ENCODE peak calls at places on chromosomes 1 and 21, in six cellular contexts. Z is brain microvascular endothelial cell, T is dorsolateral prefrontal cortex, M is A549, J is hepatocyte, P is fibroblast of lung. I is an unnamed sample.

GRCh38 chr1:222552882-222553281 is 5.0 kb upstream of the HHIPL2 start:
- DNase-seq in J (no peak), M (no peak), P (no peak), Z (no peak), T (no peak), I (no peak)

GRCh38 chr1:201302168-201302896 is 19.0 kb downstream of the PKP1 start:
- DNase-seq in M (no peak), J (no peak), P (no peak), Z (no peak), T (no peak), I (peak)

GRCh38 chr1:161196521-161197451 is 2.1 kb downstream of the ADAMTS4 start:
- DNase-seq in M (no peak), T (no peak), Z (peak), J (peak), P (peak), I (no peak)

GRCh38 chr1:7379445-7379971 is 391.6 kb upstream of the VAMP3 start:
- DNase-seq in P (peak), Z (peak), M (no peak), J (peak), T (no peak), I (peak)

GRCh38 chr1:42692461-42692860 is 10.2 kb downstream of the YBX1 start:
- DNase-seq in M (no peak), Z (no peak), J (peak), P (no peak), T (no peak), I (no peak)

GRCh38 chr21:42459583-42460215 is 36.3 kb downstream of the RSPH1 start:
- DNase-seq in P (no peak), T (peak), J (no peak), Z (no peak), M (no peak), I (no peak)

GRCh38 chr1:85275701-85276289 is 637 bp downstream of the BCL10 start:
- DNase-seq in M (no peak), Z (no peak), T (no peak), J (peak), P (no peak), I (no peak)

GRCh38 chr1:23544444-23545389 is 13.7 kb upstream of the E2F2 start:
- DNase-seq in P (peak), Z (peak), T (peak), J (peak), M (peak), I (peak)

GRCh38 chr1:232084584-232085223 is 458.1 kb downstream of the DISC1 start:
- DNase-seq in P (peak), J (peak), T (no peak), Z (peak), M (no peak), I (peak)

GRCh38 chr1:61271412-61271789 is 189.0 kb downstream of the NFIA start:
- DNase-seq in P (no peak), Z (no peak), T (no peak), J (no peak), M (no peak), I (no peak)

GRCh38 chr1:197942042-197942441 is 24.9 kb downstream of the LHX9 start:
- DNase-seq in J (no peak), P (no peak), Z (no peak), M (no peak), T (no peak), I (no peak)

GRCh38 chr1:204262506-204263239 is 48.9 kb upstream of the GOLT1A start:
- DNase-seq in Z (no peak), T (no peak), M (no peak), P (no peak), J (no peak), I (no peak)

GRCh38 chr1:221961532-221962292 is 219.8 kb upstream of the DUSP10 start:
- DNase-seq in J (peak), M (no peak), Z (peak), P (peak), T (no peak), I (peak)

GRCh38 chr1:226132731-226133503 is 53.6 kb downstream of the ACBD3 start:
- DNase-seq in Z (no peak), T (peak), P (no peak), M (no peak), J (no peak), I (peak)

GRCh38 chr1:228081144-228081543 is 1.4 kb upstream of the ARF1 start:
- DNase-seq in J (no peak), Z (no peak), M (no peak), T (peak), P (no peak), I (no peak)

GRCh38 chr1:15323351-15323988 is 76.4 kb downstream of the FHAD1 start:
- DNase-seq in J (peak), P (peak), M (peak), Z (peak), T (peak), I (peak)

GRCh38 chr1:11519629-11520031 is 40.7 kb downstream of the DISP3 start:
- DNase-seq in P (no peak), T (no peak), J (no peak), Z (no peak), M (no peak), I (no peak)

GRCh38 chr1:192700834-192701271 is 64.9 kb downstream of the RGS13 start:
- DNase-seq in T (no peak), M (peak), Z (peak), J (peak), P (peak), I (peak)

GRCh38 chr1:44084998-44085675 is 33.5 kb upstream of the KLF17 start:
- DNase-seq in T (no peak), P (peak), Z (peak), M (no peak), J (no peak), I (peak)

GRCh38 chr1:64933296-64934070 is 32.9 kb downstream of the JAK1 start:
- DNase-seq in M (no peak), T (no peak), J (no peak), Z (peak), P (peak), I (no peak)

DNA sequence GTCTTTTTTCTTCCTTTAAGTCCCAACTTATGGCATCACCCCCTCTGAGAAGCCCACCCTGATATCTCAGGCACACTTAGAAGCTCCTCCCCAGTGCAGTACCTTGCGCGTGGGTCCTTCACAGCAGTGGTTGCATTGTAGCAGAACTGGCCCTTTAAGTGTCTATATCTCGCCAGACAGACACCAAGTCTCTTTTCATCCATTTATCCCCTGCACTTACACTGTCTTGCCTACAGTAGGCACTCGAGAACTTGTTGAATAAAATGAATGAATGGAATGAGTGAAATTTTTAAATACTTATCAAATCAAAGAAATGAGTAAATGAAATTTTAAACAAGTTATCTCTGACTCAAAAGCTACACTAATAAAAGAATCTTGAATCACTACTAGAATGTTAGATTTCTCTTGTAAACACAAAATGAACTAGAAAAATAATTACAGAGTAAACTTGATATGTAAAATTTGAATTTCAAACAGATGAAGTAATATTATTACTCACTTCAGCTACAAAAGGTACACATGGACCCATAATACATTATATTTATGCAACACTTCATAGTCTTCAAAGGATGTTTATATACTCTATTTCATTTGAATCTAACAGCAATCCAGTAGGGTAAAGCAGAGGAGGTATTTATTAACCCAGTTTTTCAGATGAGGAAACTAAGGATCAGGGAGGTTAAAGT is 54.7 kb upstream of the MAN1A2 start:
- DNase-seq in Z (peak), P (peak), T (no peak), M (peak), J (no peak), I (peak)
- TF ChIP-seq CTCF in Z (peak), P (peak), T (no peak), M (peak), J (peak), I (peak)

GRCh38 chr1:35192853-35193664 is at the start of gene SFPQ:
- DNase-seq in T (peak), J (peak), P (peak), Z (peak), M (peak), I (peak)

GRCh38 chr1:35192056-35192852 is 691 bp downstream of the SFPQ start:
- DNase-seq in M (peak), Z (peak), J (peak), T (peak), P (peak), I (peak)

GRCh38 chr1:35190784-35191183 is 2.2 kb downstream of the SFPQ start:
- DNase-seq in J (no peak), P (no peak), M (no peak), T (no peak), Z (no peak), I (no peak)

GRCh38 chr1:35188578-35189392 is 4.2 kb downstream of the SFPQ start:
- DNase-seq in M (no peak), P (no peak), T (no peak), Z (no peak), J (no peak), I (no peak)

GRCh38 chr1:35191429-35192055 is 1.4 kb downstream of the SFPQ start:
- DNase-seq in Z (no peak), J (no peak), M (no peak), P (no peak), T (no peak), I (no peak)
- H3K27ac ChIP-seq in Z (no peak), J (no peak), M (peak), P (no peak), T (peak), I (peak)

GRCh38 chr1:79259390-79260336 is 253.1 kb upstream of the ADGRL4 start:
- DNase-seq in M (peak), P (peak), J (peak), T (no peak), Z (no peak), I (peak)
- TF ChIP-seq CTCF in M (peak), P (peak), J (peak), T (peak), Z (peak), I (peak)

GRCh38 chr1:27366411-27367159 is at the start of gene MAP3K6:
- DNase-seq in M (peak), P (peak), J (peak), T (no peak), Z (peak), I (peak)

GRCh38 chr1:27363766-27364695 is 2.7 kb downstream of the MAP3K6 start:
- DNase-seq in J (no peak), T (no peak), Z (no peak), P (no peak), M (no peak), I (no peak)

GRCh38 chr1:27366113-27366410 is 699 bp downstream of the MAP3K6 start:
- DNase-seq in Z (peak), P (peak), T (no peak), J (peak), M (peak), I (peak)

GRCh38 chr1:27365372-27366112 is 1.2 kb downstream of the MAP3K6 start:
- DNase-seq in J (peak), Z (peak), M (peak), P (peak), T (peak), I (peak)

DNA sequence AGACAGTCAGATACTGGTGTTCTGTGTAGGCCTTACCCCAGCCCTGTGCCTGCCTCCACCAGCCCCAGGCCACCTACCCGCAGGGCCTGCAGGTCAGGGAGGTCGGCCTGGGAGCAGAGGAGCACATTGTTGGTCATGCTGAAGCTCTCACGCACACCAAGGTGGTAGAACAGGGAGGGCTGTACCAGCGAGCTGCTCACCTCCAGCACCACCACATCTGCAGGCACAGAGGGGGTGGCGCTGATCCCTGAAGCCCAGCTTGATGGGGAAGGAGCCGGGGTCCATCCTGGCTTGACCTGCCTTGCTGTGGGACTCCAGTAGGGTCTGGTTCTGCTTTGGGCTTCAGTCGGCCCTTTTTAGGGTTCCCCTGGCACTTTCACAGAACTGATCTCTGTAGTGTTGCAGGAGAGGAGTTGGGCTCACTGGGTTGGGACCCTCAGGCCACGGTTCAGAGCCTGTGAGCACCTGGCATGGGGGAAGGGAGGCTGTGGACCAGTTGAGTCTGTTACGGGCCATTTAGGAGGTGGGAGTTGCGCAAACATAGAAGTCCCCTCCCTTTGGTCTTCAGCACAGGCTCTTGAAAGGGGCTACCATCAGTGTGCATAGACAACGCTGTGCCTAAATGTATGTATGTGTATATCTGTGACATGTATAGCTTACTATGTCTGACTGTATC is 1.9 kb downstream of the MAP3K6 start:
- DNase-seq in M (no peak), T (no peak), P (no peak), J (no peak), Z (no peak), I (no peak)
- H3K27ac ChIP-seq in M (peak), T (peak), P (peak), J (peak), Z (no peak), I (peak)

DNA sequence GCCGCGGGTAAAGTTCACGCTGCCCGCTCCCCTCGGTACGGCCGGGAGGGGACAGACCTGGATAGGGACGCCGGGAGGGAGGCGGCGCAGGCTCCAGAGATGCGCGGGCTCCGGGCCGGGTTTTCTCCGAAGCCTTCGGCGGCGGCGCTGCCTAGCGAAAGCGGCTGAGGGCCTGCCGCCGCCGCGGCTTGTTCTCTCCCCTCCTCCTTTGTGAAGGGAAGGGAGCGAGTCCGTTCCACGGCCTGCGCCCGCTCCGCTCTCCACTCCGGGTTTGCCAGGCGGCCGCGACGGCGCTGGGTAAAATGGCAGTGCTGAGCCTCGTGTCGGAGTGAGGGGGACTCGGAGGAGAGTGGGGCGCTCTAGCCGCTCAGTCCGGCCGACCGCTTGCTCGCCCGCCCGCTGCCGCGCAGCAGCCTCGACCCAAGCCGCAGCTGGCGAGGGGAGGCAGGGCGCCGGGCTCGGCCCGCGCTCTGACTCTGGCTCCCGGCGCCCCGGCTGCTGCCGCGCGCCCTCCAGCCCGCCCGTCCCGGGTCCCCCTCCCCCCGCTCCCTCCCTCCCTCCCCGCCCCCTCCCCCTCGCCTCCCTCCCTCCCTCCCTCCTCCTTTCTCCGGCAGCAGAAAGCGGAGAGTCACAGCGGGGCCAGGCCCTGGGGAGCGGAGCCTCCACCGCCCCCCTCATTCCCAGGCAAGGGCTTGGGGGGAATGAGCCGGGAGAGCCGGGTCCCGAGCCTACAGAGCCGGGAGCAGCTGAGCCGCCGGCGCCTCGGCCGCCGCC is at the start of gene ARID1A:
- DNase-seq in P (peak), T (peak), M (peak), Z (peak), J (peak), I (peak)
- TF ChIP-seq CTCF in P (no peak), T (no peak), M (no peak), Z (peak), J (no peak), I (no peak)

DNA sequence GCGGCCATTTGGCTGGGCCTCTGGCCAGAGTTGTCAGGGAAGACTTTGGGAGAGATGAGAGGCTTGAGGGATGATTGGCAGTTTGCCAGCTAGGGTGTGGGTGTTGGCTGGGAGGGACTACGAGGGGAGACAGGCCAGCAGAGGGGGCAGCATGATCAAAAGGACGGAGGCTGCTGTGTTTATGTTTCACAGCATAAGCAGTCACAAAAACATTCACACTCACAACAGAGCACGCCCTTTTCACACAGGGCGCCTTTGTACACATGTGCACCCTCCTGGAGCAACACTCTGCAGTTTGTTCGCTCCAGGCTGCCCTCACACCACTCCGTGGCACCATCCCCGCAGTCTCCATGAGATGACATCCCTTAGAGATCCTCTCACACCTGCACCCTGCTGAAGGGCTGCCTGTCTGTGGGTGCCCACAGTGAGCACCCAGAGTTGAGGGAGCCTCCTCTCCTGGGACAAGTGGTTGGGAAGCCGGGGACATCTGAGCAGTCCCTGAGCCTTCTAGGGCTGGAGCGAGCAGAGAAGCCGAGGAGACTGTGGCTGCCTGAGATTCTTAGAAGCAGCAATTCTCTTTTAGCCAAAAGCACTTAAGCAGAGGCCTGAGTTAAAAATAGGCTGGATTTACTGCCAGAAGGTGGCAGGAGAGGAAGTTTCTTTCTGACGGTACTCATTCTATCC is 15.4 kb downstream of the EFNA3 start:
- DNase-seq in T (peak), J (peak), P (peak), M (no peak), Z (no peak), I (no peak)
- H3K27ac ChIP-seq in T (peak), J (peak), P (no peak), M (no peak), Z (no peak), I (peak)

GRCh38 chr1:25484096-25484495 is 53.4 kb downstream of the MACO1 start:
- DNase-seq in M (no peak), T (no peak), Z (no peak), J (no peak), P (no peak), I (no peak)

GRCh38 chr1:25484533-25484932 is 53.8 kb downstream of the MACO1 start:
- DNase-seq in M (no peak), J (no peak), P (no peak), Z (no peak), T (no peak), I (no peak)

GRCh38 chr1:25485536-25486235 is 55.0 kb downstream of the MACO1 start:
- DNase-seq in Z (no peak), T (no peak), J (no peak), M (no peak), P (no peak), I (no peak)

GRCh38 chr1:25487628-25488027 is 55.8 kb upstream of the LDLRAP1 start:
- DNase-seq in P (no peak), J (no peak), Z (no peak), T (no peak), M (no peak), I (no peak)

DNA sequence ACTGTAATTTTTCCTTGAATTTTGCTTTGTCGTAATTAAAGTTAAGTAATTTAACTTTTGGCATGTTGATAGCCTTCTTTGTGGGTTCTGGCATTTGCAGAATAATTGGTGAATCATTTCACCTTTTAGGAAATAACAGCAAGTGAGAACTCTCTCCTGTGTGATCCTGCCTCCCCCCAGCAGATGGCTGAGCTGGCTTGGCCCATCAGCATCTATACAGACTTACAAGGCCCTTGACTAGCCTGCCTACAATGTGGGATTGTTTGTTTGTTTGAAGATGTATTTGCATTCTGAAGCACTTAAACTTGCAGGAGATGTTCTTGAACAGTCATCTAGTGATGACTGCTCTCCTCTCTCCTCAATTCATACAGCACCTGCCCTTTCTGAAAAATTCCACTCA is 55.9 kb downstream of the MACO1 start:
- DNase-seq in T (no peak), M (no peak), P (no peak), Z (no peak), J (no peak), I (no peak)
- TF ChIP-seq CTCF in T (no peak), M (no peak), P (peak), Z (peak), J (no peak), I (no peak)